ENCODE peak calls at places on chromosomes 12 and 14, in four cellular contexts. F is AG04450, B is AG10803, O is HCT116. Z is an unnamed sample.

GRCh38 chr14:84591827-84592540 is 938.0 kb upstream of the FLRT2 start:
- DNase-seq in F (no peak), B (no peak), O (no peak), Z (no peak)

GRCh38 chr14:77063581-77064289 is 34.3 kb upstream of the CIPC start:
- DNase-seq in F (no peak), B (no peak), O (no peak), Z (no peak)

GRCh38 chr14:101559624-101560533 is 1.4 kb upstream of the DIO3 start:
- DNase-seq in F (no peak), B (peak), O (no peak), Z (no peak)

GRCh38 chr12:89907659-89908058 is 199.0 kb upstream of the ATP2B1 start:
- DNase-seq in F (no peak), B (no peak), O (no peak), Z (no peak)

GRCh38 chr14:85529803-85530574 is at the start of gene FLRT2:
- DNase-seq in F (no peak), B (peak), O (no peak), Z (no peak)

GRCh38 chr12:130031041-130031440 is 127.2 kb upstream of the TMEM132D start:
- DNase-seq in F (no peak), B (no peak), O (no peak), Z (no peak)

GRCh38 chr14:65164825-65165135 is 62.5 kb upstream of the MAX start:
- DNase-seq in F (no peak), B (no peak), O (no peak), Z (no peak)

GRCh38 chr14:102654298-102654697 is 61.8 kb downstream of the RCOR1 start:
- DNase-seq in F (no peak), B (no peak), O (no peak), Z (no peak)

DNA sequence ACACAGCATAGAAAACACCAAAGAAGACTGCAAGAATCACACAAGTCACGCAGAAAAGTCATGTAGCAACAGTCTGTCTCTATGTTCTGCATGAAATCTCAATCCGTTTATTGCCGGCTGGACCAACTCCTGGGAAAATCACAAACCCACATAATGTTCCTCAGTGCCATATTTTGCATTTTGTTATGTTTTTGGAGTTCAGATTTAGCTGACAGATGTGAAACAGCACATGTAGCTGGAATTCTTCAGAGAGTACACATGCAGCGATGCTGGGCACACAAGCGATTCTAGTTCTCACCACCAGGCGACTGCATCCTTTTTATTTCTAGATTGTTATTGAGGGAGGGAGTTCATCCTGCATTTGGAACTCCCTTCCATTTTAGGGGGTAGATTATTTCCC is 193.2 kb downstream of the APAF1 start:
- DNase-seq in F (no peak), B (peak), O (no peak), Z (no peak)
- TF ChIP-seq CTCF in F (peak), B (peak), O (peak), Z (peak)

GRCh38 chr14:45705954-45706353 is 453.0 kb upstream of the MIS18BP1 start:
- DNase-seq in F (no peak), B (no peak), O (no peak), Z (no peak)

GRCh38 chr14:45709541-45709940 is 456.5 kb upstream of the MIS18BP1 start:
- DNase-seq in F (no peak), B (no peak), O (no peak), Z (no peak)
- H3K4me3 ChIP-seq in F (no peak), B (no peak), O (no peak), Z (no peak)

DNA sequence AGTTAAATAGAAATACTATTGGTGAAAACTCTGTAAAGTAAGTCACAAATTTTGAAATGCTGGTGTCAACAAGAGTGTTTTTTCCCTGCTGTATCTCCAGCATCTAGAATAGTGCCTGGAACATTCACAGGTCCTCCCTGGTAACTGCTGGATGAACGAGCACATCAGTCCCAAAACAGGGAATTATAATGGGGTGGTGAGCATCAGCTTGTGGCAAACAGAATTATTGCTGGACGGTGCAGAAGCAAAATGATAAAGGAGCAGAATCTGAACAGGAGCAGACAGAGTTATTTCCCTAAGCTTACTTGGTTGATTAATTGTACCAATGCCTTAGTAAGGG is 129.9 kb downstream of the GRIP1 start:
- DNase-seq in F (no peak), B (no peak), O (no peak), Z (no peak)
- TF ChIP-seq CTCF in F (no peak), B (no peak), O (no peak), Z (no peak)

GRCh38 chr14:59037620-59038019 is 150.8 kb upstream of the DAAM1 start:
- DNase-seq in F (no peak), B (no peak), O (no peak), Z (no peak)
- H3K4me3 ChIP-seq in F (no peak), B (no peak), O (no peak), Z (no peak)

DNA sequence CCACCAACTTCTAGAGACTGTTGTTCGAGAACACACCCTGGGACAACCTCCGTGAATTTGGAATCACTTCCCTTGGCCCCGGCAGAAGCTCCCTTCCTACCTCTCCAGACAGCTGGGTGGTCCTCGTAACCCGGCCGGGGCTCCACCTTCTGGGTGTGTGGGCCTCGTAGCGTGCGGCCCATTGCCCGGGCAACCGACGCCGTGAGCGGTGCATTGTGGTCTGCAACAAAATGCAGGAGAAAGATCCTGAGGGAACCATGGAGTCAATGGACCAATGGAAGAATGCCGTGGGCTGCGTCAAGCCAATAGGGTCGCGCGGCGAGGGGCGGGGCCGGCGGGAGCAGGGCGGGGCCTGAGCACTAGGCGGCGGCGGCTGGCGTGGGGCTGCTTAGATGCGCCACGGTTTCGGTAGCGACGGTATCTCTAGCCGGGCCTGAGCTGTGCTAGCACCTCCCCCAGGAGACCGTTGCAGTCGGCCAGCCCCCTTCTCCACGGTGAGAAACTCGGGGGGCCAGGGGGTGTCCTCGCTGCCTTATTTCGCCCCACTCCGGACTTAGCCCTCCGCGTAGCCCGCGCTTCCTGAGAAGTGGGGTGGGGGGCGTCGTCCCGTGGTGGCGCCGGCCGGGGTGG is at the start of gene DYNLL1:
- DNase-seq in F (peak), B (peak), O (peak), Z (peak)
- TF ChIP-seq CTCF in F (no peak), B (no peak), O (no peak), Z (no peak)

GRCh38 chr12:121239704-121240420 is 29.9 kb downstream of the P2RX4 start:
- DNase-seq in F (no peak), B (no peak), O (no peak), Z (no peak)
- H3K4me3 ChIP-seq in F (no peak), B (no peak), O (no peak), Z (no peak)

GRCh38 chr14:104001003-104001402 is 58.7 kb upstream of the RD3L start:
- DNase-seq in F (no peak), B (no peak), O (peak), Z (no peak)
- TF ChIP-seq CTCF in F (no peak), B (no peak), O (peak), Z (no peak)

GRCh38 chr12:53048780-53049401 is 974 bp upstream of the TNS2 start:
- DNase-seq in F (no peak), B (peak), O (no peak), Z (no peak)

GRCh38 chr12:53049582-53050318 is at the start of gene TNS2:
- DNase-seq in F (no peak), B (peak), O (no peak), Z (no peak)

GRCh38 chr12:53051058-53051880 is 1.4 kb downstream of the TNS2 start:
- DNase-seq in F (no peak), B (peak), O (no peak), Z (no peak)

GRCh38 chr12:53051881-53052412 is 2.1 kb downstream of the TNS2 start:
- DNase-seq in F (no peak), B (no peak), O (no peak), Z (no peak)

GRCh38 chr12:53050426-53051057 is 677 bp downstream of the TNS2 start:
- DNase-seq in F (no peak), B (no peak), O (no peak), Z (no peak)
- H3K4me3 ChIP-seq in F (peak), B (peak), O (peak), Z (peak)

GRCh38 chr14:67674139-67674479 is 323 bp downstream of the VTI1B start:
- DNase-seq in F (no peak), B (peak), O (peak), Z (no peak)
- TF ChIP-seq CTCF in F (peak), B (peak), O (peak), Z (peak)

DNA sequence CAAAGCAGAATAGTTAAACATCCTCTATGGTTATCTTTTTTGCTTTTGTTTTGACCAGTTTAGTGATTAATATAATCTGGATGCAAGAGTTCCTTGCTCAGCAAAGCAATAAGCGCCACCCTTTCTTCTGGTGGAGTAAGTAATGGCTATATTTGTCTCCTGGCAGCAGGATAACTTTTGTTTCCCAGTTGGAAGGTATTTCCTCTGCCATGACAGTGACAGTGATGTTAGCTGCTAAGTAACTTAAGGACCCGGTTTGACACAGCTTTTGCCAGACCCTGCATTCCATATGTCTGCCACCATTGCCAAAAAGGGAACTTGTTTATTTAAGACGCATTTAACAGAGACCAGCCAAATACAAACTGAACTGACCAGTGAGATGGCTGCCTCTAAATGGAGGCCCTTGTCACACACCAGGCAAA is 70.4 kb upstream of the NR2C1 start:
- DNase-seq in F (no peak), B (peak), O (no peak), Z (no peak)
- H3K4me3 ChIP-seq in F (no peak), B (no peak), O (no peak), Z (no peak)

Z was measured in AG04449.